ENCODE peak calls at places on chromosomes 6 and 20, in ten cellular contexts. U, K, Z, X, N, F, V, T, L and O are unnamed samples.

GRCh38 chr6:157666721-157667120 is 156.3 kb upstream of the SNX9 start:
- DNase-seq in U (no peak), K (no peak), Z (no peak), X (no peak), N (no peak), F (no peak), V (no peak), T (no peak), L (no peak), O (no peak)

GRCh38 chr6:6405031-6405430 is 84.6 kb upstream of the F13A1 start:
- DNase-seq in U (no peak), K (no peak), Z (no peak), X (no peak), N (no peak), F (no peak), V (no peak), T (no peak), L (no peak), O (no peak)

GRCh38 chr20:17859616-17860232 is 108.9 kb downstream of the SNX5 start:
- DNase-seq in U (no peak), K (peak; percentile 14), Z (no peak), X (no peak), N (no peak), F (peak; percentile 44), V (no peak), T (no peak), L (peak; percentile 22), O (no peak)

GRCh38 chr20:40646321-40647212 is 42.5 kb downstream of the MAFB start:
- DNase-seq in U (no peak), K (no peak), Z (no peak), X (peak; percentile 96), N (no peak), F (no peak), V (peak; percentile 95), T (no peak), L (no peak), O (no peak)

GRCh38 chr20:62685781-62686555 is 22.7 kb upstream of the NTSR1 start:
- DNase-seq in U (no peak), K (no peak), Z (no peak), X (peak; percentile 78), N (peak; percentile 49), F (peak; percentile 29), V (peak; percentile 91), T (peak; percentile 65), L (peak; percentile 15), O (no peak)

GRCh38 chr6:41072836-41073202 is at the start of gene NFYA:
- DNase-seq in U (peak; percentile 100), K (peak; percentile 100), Z (no peak), X (peak; percentile 100), N (no peak), F (no peak), V (peak; percentile 100), T (peak; percentile 98), L (peak; percentile 100), O (peak; percentile 98)

GRCh38 chr6:42453027-42453648 is 1.4 kb upstream of the TRERF1 start:
- DNase-seq in U (peak; percentile 71), K (peak; percentile 81), Z (peak; percentile 43), X (peak; percentile 97), N (peak; percentile 86), F (peak; percentile 90), V (peak; percentile 91), T (peak; percentile 81), L (peak; percentile 67), O (peak; percentile 95)

GRCh38 chr6:142566628-142567396 is 265.0 kb downstream of the ADGRG6 start:
- DNase-seq in U (peak; percentile 41), K (peak; percentile 66), Z (peak; percentile 33), X (peak; percentile 28), N (peak; percentile 54), F (no peak), V (no peak), T (peak; percentile 35), L (peak; percentile 59), O (peak; percentile 26)

GRCh38 chr20:1868856-1869255 is 26.4 kb upstream of the SIRPA start:
- DNase-seq in U (no peak), K (no peak), Z (no peak), X (no peak), N (no peak), F (no peak), V (no peak), T (no peak), L (no peak), O (no peak)

GRCh38 chr6:106064103-106064502 is 22.0 kb upstream of the PRDM1 start:
- DNase-seq in U (no peak), K (no peak), Z (no peak), X (no peak), N (no peak), F (peak; percentile 26), V (no peak), T (no peak), L (no peak), O (no peak)

GRCh38 chr20:35040090-35040489 is 52.5 kb downstream of the TRPC4AP start:
- DNase-seq in U (no peak), K (no peak), Z (no peak), X (no peak), N (peak; percentile 62), F (no peak), V (no peak), T (no peak), L (no peak), O (no peak)

GRCh38 chr20:44692932-44693476 is 22.2 kb upstream of the CCN5 start:
- DNase-seq in U (no peak), K (no peak), Z (peak; percentile 100), X (no peak), N (no peak), F (peak; percentile 78), V (no peak), T (peak; percentile 96), L (no peak), O (peak; percentile 94)

GRCh38 chr20:15610700-15611277 is 962.5 kb downstream of the KIF16B start:
- DNase-seq in U (no peak), K (no peak), Z (no peak), X (no peak), N (no peak), F (no peak), V (no peak), T (no peak), L (no peak), O (no peak)

GRCh38 chr6:971981-972640 is 279.2 kb upstream of the EXOC2 start:
- DNase-seq in U (no peak), K (no peak), Z (no peak), X (no peak), N (no peak), F (no peak), V (no peak), T (no peak), L (no peak), O (no peak)

GRCh38 chr6:34182751-34183531 is 37.1 kb upstream of the GRM4 start:
- DNase-seq in U (peak; percentile 52), K (peak; percentile 64), Z (no peak), X (no peak), N (peak; percentile 27), F (no peak), V (no peak), T (peak; percentile 31), L (peak; percentile 72), O (no peak)

GRCh38 chr20:38145094-38146075 is 19.7 kb downstream of the TGM2 start:
- DNase-seq in U (no peak), K (no peak), Z (no peak), X (no peak), N (no peak), F (no peak), V (no peak), T (no peak), L (no peak), O (peak; percentile 65)

GRCh38 chr6:85920782-85921181 is 278.1 kb upstream of the SYNCRIP start:
- DNase-seq in U (no peak), K (no peak), Z (no peak), X (peak; percentile 45), N (no peak), F (peak; percentile 50), V (no peak), T (no peak), L (no peak), O (no peak)

GRCh38 chr6:1952726-1953360 is 292.6 kb downstream of the GMDS start:
- DNase-seq in U (no peak), K (no peak), Z (peak; percentile 97), X (no peak), N (no peak), F (no peak), V (no peak), T (no peak), L (no peak), O (peak; percentile 57)

GRCh38 chr20:20368414-20369352 is 779 bp downstream of the INSM1 start:
- DNase-seq in U (no peak), K (peak; percentile 43), Z (no peak), X (peak; percentile 60), N (no peak), F (no peak), V (no peak), T (no peak), L (no peak), O (no peak)

GRCh38 chr20:50735813-50736212 is 4.4 kb downstream of the PARD6B start:
- DNase-seq in U (no peak), K (no peak), Z (peak; percentile 61), X (no peak), N (no peak), F (no peak), V (no peak), T (no peak), L (no peak), O (no peak)